ENCODE peak calls at places on chromosomes 12 and 14, in seven cellular contexts. G, J, N, Z, B, V and K are unnamed samples.

GRCh38 chr14:58272589-58273372 is 25.6 kb upstream of the ARID4A start:
- DNase-seq in G (peak), V (no peak), B (no peak), Z (no peak), N (no peak), J (no peak), K (no peak)

GRCh38 chr12:24909667-24910066 is 39.2 kb downstream of the BCAT1 start:
- DNase-seq in N (peak), G (peak), J (peak), V (no peak), Z (no peak), B (peak), K (no peak)

GRCh38 chr12:27987311-27987710 is 14.8 kb upstream of the PTHLH start:
- DNase-seq in N (no peak), V (no peak), Z (no peak), B (no peak), G (no peak), J (no peak), K (no peak)

GRCh38 chr12:117053050-117053400 is 46.2 kb downstream of the TESC start:
- DNase-seq in B (no peak), G (no peak), N (no peak), V (peak), Z (no peak), J (no peak), K (no peak)

GRCh38 chr14:93017341-93017797 is 94.4 kb downstream of the CHGA start:
- DNase-seq in B (no peak), G (no peak), V (peak), Z (no peak), J (no peak), N (no peak), K (no peak)

GRCh38 chr12:4246116-4246515 is 27.4 kb upstream of the CCND2 start:
- DNase-seq in N (no peak), G (no peak), J (no peak), Z (no peak), V (no peak), B (no peak), K (no peak)

GRCh38 chr12:27975222-27976136 is 2.9 kb upstream of the PTHLH start:
- DNase-seq in J (no peak), Z (no peak), N (no peak), V (no peak), B (no peak), G (peak), K (no peak)

GRCh38 chr12:34402228-34402898 is 380.1 kb downstream of the ALG10 start:
- DNase-seq in V (peak), B (peak), J (peak), Z (no peak), G (no peak), N (peak), K (no peak)

GRCh38 chr14:64673748-64674147 is 30.5 kb upstream of the PLEKHG3 start:
- DNase-seq in J (no peak), Z (peak), G (no peak), B (no peak), N (no peak), V (no peak), K (peak)

GRCh38 chr12:21773799-21774198 is 707 bp downstream of the KCNJ8 start:
- DNase-seq in B (no peak), N (no peak), G (no peak), V (no peak), J (no peak), Z (no peak), K (no peak)

GRCh38 chr12:76890407-76891143 is 11.8 kb upstream of the CSRP2 start:
- DNase-seq in N (no peak), V (no peak), J (no peak), B (no peak), G (no peak), Z (peak), K (no peak)

GRCh38 chr14:64040044-64040443 is 187.2 kb downstream of the SYNE2 start:
- DNase-seq in Z (no peak), V (no peak), J (no peak), N (no peak), B (no peak), G (peak), K (no peak)

GRCh38 chr12:1606021-1606622 is 11.7 kb upstream of the FBXL14 start:
- DNase-seq in G (peak), Z (no peak), J (peak), N (peak), B (peak), V (peak), K (no peak)

GRCh38 chr14:90784621-90785270 is 31.5 kb downstream of the TTC7B start:
- DNase-seq in B (no peak), V (no peak), N (no peak), J (peak), G (no peak), Z (no peak), K (no peak)

GRCh38 chr12:20483776-20484175 is 115.4 kb downstream of the PDE3A start:
- DNase-seq in J (no peak), G (peak), Z (no peak), B (no peak), N (no peak), V (no peak), K (no peak)

GRCh38 chr14:73744874-73745529 is 30.8 kb upstream of the PNMA1 start:
- DNase-seq in B (no peak), Z (no peak), V (peak), J (no peak), G (no peak), N (no peak), K (no peak)

GRCh38 chr12:81270385-81270784 is 192.5 kb downstream of the ACSS3 start:
- DNase-seq in V (no peak), Z (no peak), J (no peak), B (no peak), N (no peak), G (no peak), K (no peak)

GRCh38 chr14:61611880-61612630 is 83.3 kb upstream of the HIF1A start:
- DNase-seq in G (peak), J (no peak), Z (no peak), V (no peak), N (no peak), B (no peak), K (no peak)

GRCh38 chr12:95788637-95789036 is 1.9 kb downstream of the NTN4 start:
- DNase-seq in Z (no peak), G (peak), J (no peak), B (no peak), N (no peak), V (no peak), K (no peak)

GRCh38 chr12:114794049-114794558 is 110.1 kb upstream of the TBX3 start:
- DNase-seq in G (no peak), J (no peak), B (no peak), Z (no peak), N (no peak), V (no peak), K (no peak)

GRCh38 chr12:14567311-14568195 is at the start of gene PLBD1:
- DNase-seq in B (peak), J (peak), N (no peak), Z (no peak), V (peak), G (peak), K (no peak)

GRCh38 chr12:32039917-32040575 is 66.6 kb upstream of the BICD1 start:
- DNase-seq in J (no peak), V (no peak), G (peak), Z (no peak), B (no peak), N (no peak), K (no peak)

GRCh38 chr14:99730876-99731351 is 46.8 kb downstream of the CYP46A1 start:
- DNase-seq in G (no peak), J (peak), B (peak), V (peak), Z (no peak), N (peak), K (no peak)

GRCh38 chr14:33357225-33358010 is 418.7 kb downstream of the NPAS3 start:
- DNase-seq in V (no peak), G (peak), B (no peak), N (no peak), J (no peak), Z (no peak), K (no peak)

DNA sequence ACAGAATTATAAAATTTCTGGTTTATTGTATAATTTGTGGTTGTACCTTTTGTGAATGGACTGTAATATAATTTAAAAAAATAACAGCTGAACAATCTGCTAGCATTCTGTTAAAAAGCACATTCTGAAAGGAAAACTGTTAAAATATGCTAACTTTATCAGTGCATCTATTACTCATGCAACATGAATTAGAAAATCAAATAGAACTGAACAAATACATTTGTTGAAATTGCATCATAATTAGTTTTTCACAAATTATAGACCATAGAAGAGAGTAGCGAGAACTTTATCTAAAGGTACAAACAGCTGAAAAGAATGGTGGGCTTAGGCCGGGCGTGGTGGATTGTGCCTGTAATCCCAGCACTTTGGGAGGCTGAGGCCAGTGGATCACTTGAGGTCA is 33.0 kb downstream of the PTPN21 start:
- DNase-seq in N (no peak), Z (no peak), V (no peak), B (no peak), J (no peak), G (peak), K (no peak)
- H3K27ac ChIP-seq in N (peak), Z (no peak), V (no peak), B (no peak), J (no peak), G (no peak), K (no peak)

DNA sequence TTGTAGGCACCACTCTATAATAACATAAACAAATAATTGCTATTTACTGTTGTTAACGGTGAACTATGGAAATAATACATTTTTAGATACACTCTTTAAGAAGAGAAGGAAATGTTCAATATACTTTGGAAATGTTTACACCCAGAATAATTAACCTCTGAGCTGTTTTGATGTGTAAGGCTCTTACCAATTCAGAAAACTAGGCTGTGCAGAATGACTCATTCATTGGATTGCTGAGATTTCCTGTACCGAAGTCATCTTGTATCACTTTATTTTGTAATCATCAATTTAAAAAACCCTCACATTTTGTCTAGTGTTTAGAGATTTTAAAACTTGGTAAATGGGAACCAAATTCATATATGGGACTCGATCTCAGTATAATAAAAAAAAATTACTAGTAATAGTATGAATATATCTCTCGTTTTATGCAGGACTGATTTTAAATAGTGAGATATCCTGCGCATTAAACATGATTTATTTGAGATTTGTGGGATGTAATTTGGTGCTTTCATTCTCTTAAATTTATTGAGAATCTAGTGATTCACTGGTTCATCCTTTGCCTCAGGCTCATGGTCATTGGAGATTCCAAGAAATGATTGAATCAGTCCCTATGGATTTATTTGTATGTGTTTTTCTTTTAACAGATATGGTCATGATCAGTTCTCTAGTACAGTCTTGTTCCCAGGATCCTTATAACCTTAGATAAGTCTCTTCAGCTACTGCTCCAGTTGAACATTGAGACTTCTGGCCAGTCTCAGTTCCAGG is 3.9 kb downstream of the SAMD4A start:
- DNase-seq in V (no peak), G (peak), Z (no peak), B (no peak), J (no peak), N (no peak), K (no peak)
- H3K27ac ChIP-seq in V (peak), G (peak), Z (no peak), B (peak), J (peak), N (no peak), K (no peak)

GRCh38 chr14:103576371-103577024 is 13.7 kb downstream of the COA8 start:
- DNase-seq in B (peak), J (peak), V (peak), G (peak), N (peak), Z (no peak), K (no peak)

GRCh38 chr14:103574707-103575285 is 12.0 kb downstream of the COA8 start:
- DNase-seq in J (no peak), N (no peak), Z (no peak), G (no peak), B (no peak), V (no peak), K (no peak)

GRCh38 chr14:103569436-103569835 is 6.7 kb downstream of the COA8 start:
- DNase-seq in B (no peak), Z (no peak), V (no peak), G (no peak), J (no peak), N (no peak), K (no peak)

GRCh38 chr14:103578401-103579075 is 15.8 kb downstream of the COA8 start:
- DNase-seq in G (no peak), V (no peak), B (no peak), J (no peak), N (no peak), Z (no peak), K (no peak)

DNA sequence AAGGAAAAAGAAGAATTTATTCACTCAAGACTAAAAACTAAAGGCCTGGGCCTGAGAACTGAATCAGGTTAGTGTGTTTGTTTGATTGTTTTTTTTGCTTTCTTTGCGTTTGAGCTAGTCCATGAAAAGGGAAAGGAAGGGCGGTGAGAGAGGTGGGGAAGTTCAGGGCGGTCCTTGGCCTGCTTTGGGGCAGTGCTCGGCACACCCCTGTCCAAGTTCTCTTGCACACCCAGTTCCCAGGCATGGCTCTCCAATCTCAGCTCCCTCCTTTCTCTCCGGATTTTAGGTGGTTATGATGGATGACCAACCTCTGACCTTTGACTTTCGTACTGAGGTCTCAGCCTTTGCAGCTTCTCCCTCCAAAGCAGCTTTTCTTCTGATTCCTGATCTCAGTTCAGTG is 11.3 kb downstream of the COA8 start:
- DNase-seq in Z (no peak), V (no peak), J (no peak), N (no peak), B (no peak), G (no peak), K (no peak)
- H3K27ac ChIP-seq in Z (no peak), V (no peak), J (no peak), N (no peak), B (no peak), G (no peak), K (no peak)

DNA sequence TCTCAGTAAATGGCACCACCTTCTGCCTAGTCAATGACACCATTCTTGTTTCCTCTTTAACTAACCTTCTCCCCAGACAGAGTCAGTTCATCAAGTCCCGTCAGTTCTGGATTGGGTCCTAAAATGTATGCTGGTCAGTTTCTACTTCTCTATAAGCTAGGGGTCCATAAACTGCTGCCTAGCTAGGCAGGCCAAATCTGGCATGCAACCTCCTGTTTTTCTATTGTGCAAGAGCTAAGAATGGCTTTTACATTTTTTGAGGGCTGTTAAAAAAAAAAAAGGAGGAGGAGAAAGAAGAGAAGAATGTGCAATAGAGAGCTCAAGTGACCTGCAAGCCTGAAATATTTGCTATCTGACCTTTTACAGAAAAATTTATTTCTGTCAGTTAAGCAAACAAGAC is 6.4 kb upstream of the TMED10 start:
- DNase-seq in G (peak), N (no peak), B (no peak), J (no peak), Z (no peak), V (no peak), K (no peak)
- H3K27ac ChIP-seq in G (peak), N (peak), B (peak), J (peak), Z (no peak), V (no peak), K (no peak)

GRCh38 chr14:85417396-85417795 is 112.5 kb upstream of the FLRT2 start:
- DNase-seq in B (no peak), J (no peak), N (no peak), V (no peak), G (no peak), Z (no peak), K (no peak)
- H3K27ac ChIP-seq in B (no peak), J (no peak), N (no peak), V (no peak), G (no peak), Z (no peak), K (no peak)

GRCh38 chr14:67673451-67673850 is 981 bp downstream of the VTI1B start:
- DNase-seq in Z (no peak), J (no peak), G (no peak), N (no peak), V (no peak), B (no peak), K (no peak)
- H3K27ac ChIP-seq in Z (peak), J (peak), G (peak), N (no peak), V (peak), B (peak), K (peak)

GRCh38 chr14:104697892-104698583 is 8.6 kb downstream of the INF2 start:
- DNase-seq in B (no peak), N (no peak), V (no peak), Z (no peak), J (no peak), G (no peak), K (no peak)

GRCh38 chr14:104695660-104696000 is 6.2 kb downstream of the INF2 start:
- DNase-seq in J (no peak), N (no peak), V (no peak), Z (no peak), G (no peak), B (no peak), K (no peak)

GRCh38 chr14:104696671-104697316 is 7.4 kb downstream of the INF2 start:
- DNase-seq in B (no peak), J (no peak), Z (no peak), V (no peak), G (no peak), N (no peak), K (no peak)

GRCh38 chr14:104698688-104699425 is 9.4 kb downstream of the INF2 start:
- DNase-seq in N (no peak), B (no peak), J (peak), Z (no peak), V (peak), G (peak), K (no peak)

GRCh38 chr14:104697317-104697703 is 7.9 kb downstream of the INF2 start:
- DNase-seq in J (no peak), B (no peak), V (no peak), N (no peak), G (no peak), Z (no peak), K (no peak)
- H3K27ac ChIP-seq in J (peak), B (peak), V (peak), N (peak), G (no peak), Z (no peak), K (no peak)

GRCh38 chr14:54105406-54105805 is 148.8 kb upstream of the BMP4 start:
- DNase-seq in N (no peak), V (no peak), Z (no peak), B (no peak), G (no peak), J (no peak), K (no peak)
- H3K27ac ChIP-seq in N (peak), V (no peak), Z (no peak), B (no peak), G (no peak), J (no peak), K (no peak)